ENCODE peak calls at places on chromosomes 1 and 21, in six cellular contexts. S is naive B cell; E is CD8-positive, alpha-beta T cell; L is effector CD4-positive, alpha-beta T cell; W is GM23338; I is IMR-90. A is an unnamed sample.

GRCh38 chr1:43565600-43566360 is 35.1 kb downstream of the PTPRF start:
- DNase-seq in I (peak), E (peak), L (no peak), S (peak), W (peak), A (no peak)

GRCh38 chr1:61184035-61184713 is 101.8 kb downstream of the NFIA start:
- DNase-seq in E (no peak), S (no peak), W (no peak), L (no peak), I (peak), A (no peak)

GRCh38 chr1:8671313-8671917 is 146.0 kb downstream of the RERE start:
- DNase-seq in I (peak), W (peak), L (peak), E (peak), S (peak), A (no peak)

GRCh38 chr1:234768569-234769283 is 158.7 kb upstream of the IRF2BP2 start:
- DNase-seq in W (no peak), I (no peak), E (peak), L (no peak), S (no peak), A (no peak)

GRCh38 chr1:91582431-91582921 is 81.8 kb downstream of the CDC7 start:
- DNase-seq in I (peak), S (no peak), E (no peak), L (no peak), W (no peak), A (no peak)

GRCh38 chr1:48610628-48611542 is 138.9 kb upstream of the SPATA6 start:
- DNase-seq in S (no peak), I (no peak), W (no peak), E (no peak), L (no peak), A (no peak)

GRCh38 chr1:3645666-3646355 is 4.1 kb downstream of the WRAP73 start:
- DNase-seq in E (no peak), W (no peak), L (no peak), S (no peak), I (no peak), A (no peak)

GRCh38 chr21:30209571-30209970 is 6.3 kb downstream of the CLDN8 start:
- DNase-seq in I (no peak), E (no peak), L (no peak), W (peak), S (no peak), A (no peak)

GRCh38 chr1:232943679-232944252 is 6.6 kb upstream of the NTPCR start:
- DNase-seq in I (no peak), W (no peak), S (no peak), L (no peak), E (no peak), A (no peak)

GRCh38 chr1:235513495-235514366 is 9.5 kb upstream of the B3GALNT2 start:
- DNase-seq in E (peak), L (peak), W (peak), I (peak), S (peak), A (no peak)

GRCh38 chr1:77126309-77126708 is 92.9 kb downstream of the PIGK start:
- DNase-seq in L (no peak), W (peak), S (no peak), I (peak), E (no peak), A (peak)

GRCh38 chr1:169427081-169427611 is at the start of gene CCDC181:
- DNase-seq in W (peak), S (peak), E (peak), I (peak), L (peak), A (peak)

GRCh38 chr1:7389201-7389785 is 381.8 kb upstream of the VAMP3 start:
- DNase-seq in E (no peak), L (no peak), I (peak), W (no peak), S (no peak), A (no peak)

GRCh38 chr1:67687649-67688048 is 2.6 kb downstream of the GADD45A start:
- DNase-seq in S (no peak), L (no peak), E (no peak), I (peak), W (no peak), A (no peak)